ENCODE peak calls at places on chromosomes 6 and 20, in four cellular contexts. C, D, Y and W are unnamed samples.

GRCh38 chr6:122623279-122623678 is 13.1 kb downstream of the PKIB start:
- DNase-seq in C (no peak), D (no peak), Y (no peak), W (no peak)

GRCh38 chr6:170177383-170178265 is 113.3 kb downstream of the DLL1 start:
- DNase-seq in C (no peak), D (no peak), Y (no peak), W (no peak)

GRCh38 chr20:43947316-43947710 is 32.7 kb downstream of the TOX2 start:
- DNase-seq in C (no peak), D (no peak), Y (no peak), W (no peak)

GRCh38 chr6:14945461-14946210 is 300.2 kb upstream of the JARID2 start:
- DNase-seq in C (no peak), D (no peak), Y (no peak), W (no peak)

GRCh38 chr6:68638225-68638900 is 3.3 kb downstream of the ADGRB3 start:
- DNase-seq in C (no peak), D (peak), Y (peak), W (no peak)

GRCh38 chr6:47134476-47135189 is 92.5 kb upstream of the ADGRF1 start:
- DNase-seq in C (no peak), D (no peak), Y (peak), W (no peak)

GRCh38 chr20:46647469-46647868 is 3.8 kb downstream of the SLC13A3 start:
- DNase-seq in C (no peak), D (no peak), Y (no peak), W (no peak)

GRCh38 chr6:63928613-63929012 is 293.0 kb downstream of the PHF3 start:
- DNase-seq in C (no peak), D (no peak), Y (no peak), W (no peak)

GRCh38 chr20:12925214-12925755 is 83.5 kb upstream of the SPTLC3 start:
- DNase-seq in C (no peak), D (peak), Y (peak), W (no peak)

GRCh38 chr20:47691632-47692031 is 93.6 kb downstream of the SULF2 start:
- DNase-seq in C (no peak), D (no peak), Y (peak), W (no peak)

GRCh38 chr20:47927944-47928343 is 142.7 kb upstream of the SULF2 start:
- DNase-seq in C (no peak), D (no peak), Y (no peak), W (no peak)

GRCh38 chr6:139323511-139324445 is 32.0 kb upstream of the TXLNB start:
- DNase-seq in C (peak), D (no peak), Y (peak), W (peak)